ENCODE peak calls at places on chromosomes 16 and 17, in eight cellular contexts. O is activated T-cell treated with anti-CD3 and anti-CD28 coated beads for 1 hour; U is fibroblast of lung; Z is LoVo; P is activated naive CD4-positive, alpha-beta T cell treated with Interleukin-2 at 50 U/mL for 16 hours; R is SJCRH30; Y is AG09319; K is H7. X is an unnamed sample.

GRCh38 chr17:49687878-49688491 is 10.1 kb upstream of the SPOP start:
- DNase-seq in O (no peak), U (peak), Z (no peak), P (no peak), R (peak), Y (no peak), K (no peak), X (peak)

GRCh38 chr16:56874800-56875199 is 9.8 kb downstream of the SLC12A3 start:
- DNase-seq in O (no peak), U (peak), Z (no peak), P (no peak), R (peak), Y (no peak), K (no peak), X (peak)

GRCh38 chr17:81859906-81860755 is at the start of gene P4HB:
- DNase-seq in O (no peak), U (no peak), Z (no peak), P (no peak), R (no peak), Y (no peak), K (no peak), X (no peak)

GRCh38 chr17:10743316-10744009 is 13.6 kb upstream of the TMEM220 start:
- DNase-seq in O (no peak), U (peak), Z (no peak), P (no peak), R (no peak), Y (peak), K (no peak), X (peak)

GRCh38 chr16:87593710-87594258 is 8.5 kb upstream of the JPH3 start:
- DNase-seq in O (no peak), U (no peak), Z (no peak), P (no peak), R (no peak), Y (no peak), K (peak), X (no peak)

GRCh38 chr17:3033248-3033640 is 30.2 kb downstream of the OR1D5 start:
- DNase-seq in O (no peak), U (no peak), Z (no peak), P (no peak), R (no peak), Y (no peak), K (no peak), X (no peak)

GRCh38 chr17:30716461-30717289 is 107.8 kb downstream of the CRLF3 start:
- DNase-seq in O (no peak), U (peak), Z (no peak), P (no peak), R (peak), Y (no peak), K (peak), X (peak)

GRCh38 chr17:34371405-34371804 is 8.4 kb upstream of the CCL1 start:
- DNase-seq in O (no peak), U (no peak), Z (peak), P (no peak), R (no peak), Y (no peak), K (no peak), X (no peak)

GRCh38 chr16:12793120-12793889 is 10.4 kb downstream of the CPPED1 start:
- DNase-seq in O (no peak), U (no peak), Z (no peak), P (no peak), R (no peak), Y (no peak), K (peak), X (no peak)

GRCh38 chr17:2592974-2593845 is at the start of gene PAFAH1B1:
- DNase-seq in O (peak), U (peak), Z (peak), P (peak), R (peak), Y (peak), K (peak), X (peak)

GRCh38 chr16:28596840-28597691 is at the start of gene SULT1A2:
- DNase-seq in O (no peak), U (no peak), Z (peak), P (no peak), R (no peak), Y (no peak), K (peak), X (no peak)

GRCh38 chr16:1283996-1284592 is 25.3 kb upstream of the UBE2I start:
- DNase-seq in O (no peak), U (no peak), Z (no peak), P (no peak), R (peak), Y (no peak), K (peak), X (no peak)